ENCODE peak calls at places on chromosomes 1 and 21, in six cellular contexts. P, U, Q, O, V and H are unnamed samples.

GRCh38 chr1:5599541-5599940 is 392.7 kb downstream of the NPHP4 start:
- DNase-seq in P (no peak), U (no peak), Q (no peak), O (no peak), V (no peak), H (no peak)

GRCh38 chr1:53430256-53430655 is 28.9 kb upstream of the DMRTB1 start:
- DNase-seq in P (no peak), U (no peak), Q (no peak), O (no peak), V (peak; percentile 21), H (no peak)

GRCh38 chr21:46427516-46427915 is 31.2 kb upstream of the DIP2A start:
- DNase-seq in P (no peak), U (no peak), Q (peak; percentile 32), O (no peak), V (no peak), H (peak; percentile 6)

GRCh38 chr1:197638316-197638715 is 137.0 kb downstream of the DENND1B start:
- DNase-seq in P (no peak), U (no peak), Q (no peak), O (no peak), V (no peak), H (no peak)

GRCh38 chr1:48107516-48107915 is 110.3 kb upstream of the TRABD2B start:
- DNase-seq in P (no peak), U (peak; percentile 6), Q (no peak), O (no peak), V (no peak), H (no peak)

GRCh38 chr1:40034869-40035268 is 5.7 kb upstream of the CAP1 start:
- DNase-seq in P (no peak), U (no peak), Q (no peak), O (no peak), V (no peak), H (no peak)

GRCh38 chr1:93414749-93415148 is 33.2 kb upstream of the FNBP1L start:
- DNase-seq in P (no peak), U (no peak), Q (no peak), O (no peak), V (no peak), H (no peak)

GRCh38 chr1:39663559-39663958 is 8.3 kb downstream of the NT5C1A start:
- DNase-seq in P (no peak), U (no peak), Q (no peak), O (no peak), V (no peak), H (no peak)

GRCh38 chr21:42764883-42765282 is 111.5 kb downstream of the PDE9A start:
- DNase-seq in P (no peak), U (no peak), Q (no peak), O (no peak), V (no peak), H (no peak)

GRCh38 chr1:241846375-241846774 is 1.6 kb upstream of the EXO1 start:
- DNase-seq in P (no peak), U (no peak), Q (no peak), O (no peak), V (no peak), H (no peak)

GRCh38 chr1:88029142-88029541 is 654.9 kb upstream of the PKN2 start:
- DNase-seq in P (no peak), U (no peak), Q (no peak), O (no peak), V (peak; percentile 16), H (no peak)

GRCh38 chr21:30793581-30794314 is 19.3 kb downstream of the KRTAP8-1 start:
- DNase-seq in P (no peak), U (no peak), Q (no peak), O (no peak), V (no peak), H (no peak)

GRCh38 chr1:9249263-9249533 is 14.6 kb downstream of the H6PD start:
- DNase-seq in P (no peak), U (no peak), Q (no peak), O (no peak), V (no peak), H (no peak)

GRCh38 chr1:46652321-46653100 is 15.7 kb downstream of the ATPAF1 start:
- DNase-seq in P (no peak), U (no peak), Q (no peak), O (no peak), V (no peak), H (no peak)

GRCh38 chr1:196573226-196573625 is 35.0 kb downstream of the KCNT2 start:
- DNase-seq in P (no peak), U (no peak), Q (no peak), O (no peak), V (no peak), H (no peak)

GRCh38 chr1:195122497-195122896 is 1485.7 kb downstream of the KCNT2 start:
- DNase-seq in P (no peak), U (no peak), Q (no peak), O (no peak), V (no peak), H (no peak)

GRCh38 chr1:235074335-235075120 is 54.1 kb downstream of the TOMM20 start:
- DNase-seq in P (peak; percentile 52), U (peak; percentile 76), Q (peak; percentile 51), O (no peak), V (peak; percentile 70), H (peak; percentile 60)

GRCh38 chr1:208010070-208010469 is 99.1 kb upstream of the CD34 start:
- DNase-seq in P (no peak), U (no peak), Q (no peak), O (no peak), V (no peak), H (no peak)

GRCh38 chr21:17238468-17238867 is 274.4 kb upstream of the CXADR start:
- DNase-seq in P (no peak), U (no peak), Q (no peak), O (no peak), V (no peak), H (no peak)

GRCh38 chr1:106978477-106979322 is 77.8 kb upstream of the PRMT6 start:
- DNase-seq in P (no peak), U (no peak), Q (no peak), O (no peak), V (peak; percentile 79), H (no peak)

GRCh38 chr1:11781298-11781697 is 19.3 kb downstream of the C1orf167 start:
- DNase-seq in P (no peak), U (no peak), Q (no peak), O (no peak), V (no peak), H (no peak)

GRCh38 chr1:95286479-95286878 is 52.5 kb downstream of the RWDD3 start:
- DNase-seq in P (no peak), U (no peak), Q (no peak), O (no peak), V (no peak), H (no peak)

GRCh38 chr1:3000214-3000613 is 21.1 kb upstream of the ACTRT2 start:
- DNase-seq in P (no peak), U (no peak), Q (no peak), O (no peak), V (no peak), H (no peak)

GRCh38 chr21:38811257-38811656 is 5.5 kb downstream of the ETS2 start:
- DNase-seq in P (no peak), U (no peak), Q (no peak), O (no peak), V (no peak), H (no peak)

GRCh38 chr21:37462087-37462861 is 95.7 kb downstream of the DYRK1A start:
- DNase-seq in P (no peak), U (no peak), Q (no peak), O (no peak), V (no peak), H (no peak)

GRCh38 chr1:20069932-20070331 is at the start of gene PLA2G5:
- DNase-seq in P (peak; percentile 88), U (no peak), Q (no peak), O (no peak), V (no peak), H (peak; percentile 90)

GRCh38 chr1:17544951-17545350 is 5.5 kb downstream of the ARHGEF10L start:
- DNase-seq in P (no peak), U (no peak), Q (no peak), O (no peak), V (peak; percentile 23), H (no peak)

GRCh38 chr1:207219979-207220889 is 101.2 kb upstream of the CD55 start:
- DNase-seq in P (no peak), U (no peak), Q (peak; percentile 51), O (no peak), V (no peak), H (no peak)

GRCh38 chr1:178938959-178939317 is 68.1 kb upstream of the ANGPTL1 start:
- DNase-seq in P (peak; percentile 78), U (no peak), Q (no peak), O (no peak), V (peak; percentile 97), H (peak; percentile 86)

GRCh38 chr1:231040800-231041704 is 998 bp upstream of the FAM89A start:
- DNase-seq in P (peak; percentile 10), U (no peak), Q (no peak), O (no peak), V (no peak), H (peak; percentile 32)

GRCh38 chr1:167676205-167676915 is 45.4 kb upstream of the MPZL1 start:
- DNase-seq in P (no peak), U (peak; percentile 13), Q (no peak), O (no peak), V (no peak), H (no peak)

GRCh38 chr1:18204568-18204967 is 97.0 kb downstream of the IGSF21 start:
- DNase-seq in P (no peak), U (no peak), Q (no peak), O (no peak), V (no peak), H (no peak)